ENCODE peak calls at places on chromosomes 3 and 15, in five cellular contexts. One of them, this sample, is unnamed.

GRCh38 chr3:118734664-118735063 is 300.0 kb downstream of the IGSF11 start:
- DNase-seq in cardiac muscle cell: no peak
- DNase-seq in aorta: no peak
- DNase-seq in SJSA1: no peak
- DNase-seq in RWPE1: no peak
- DNase-seq in this sample: no peak

GRCh38 chr3:45646051-45646585 is 43.1 kb upstream of the SACM1L start:
- DNase-seq in aorta: peak; percentile 87
- DNase-seq in cardiac muscle cell: no peak
- DNase-seq in SJSA1: no peak
- DNase-seq in RWPE1: no peak
- DNase-seq in this sample: no peak

GRCh38 chr15:79218588-79219200 is 63.8 kb upstream of the ANKRD34C start:
- DNase-seq in cardiac muscle cell: peak; percentile 14
- DNase-seq in aorta: no peak
- DNase-seq in SJSA1: no peak
- DNase-seq in RWPE1: peak; percentile 36
- DNase-seq in this sample: peak; percentile 43

GRCh38 chr15:78177447-78177873 is 28.3 kb downstream of the IDH3A start:
- DNase-seq in aorta: no peak
- DNase-seq in cardiac muscle cell: peak; percentile 25
- DNase-seq in SJSA1: no peak
- DNase-seq in RWPE1: peak; percentile 39
- DNase-seq in this sample: peak; percentile 71

GRCh38 chr15:88904808-88905327 is 8.3 kb downstream of the MFGE8 start:
- DNase-seq in aorta: peak; percentile 86
- DNase-seq in cardiac muscle cell: peak; percentile 81
- DNase-seq in RWPE1: peak; percentile 78
- DNase-seq in SJSA1: peak; percentile 80
- DNase-seq in this sample: peak; percentile 62

GRCh38 chr3:126834596-126835471 is 130.8 kb downstream of the CHCHD6 start:
- DNase-seq in SJSA1: no peak
- DNase-seq in aorta: no peak
- DNase-seq in RWPE1: peak; percentile 46
- DNase-seq in cardiac muscle cell: no peak
- DNase-seq in this sample: no peak

GRCh38 chr3:55483196-55484095 is 3.7 kb downstream of the WNT5A start:
- DNase-seq in aorta: no peak
- DNase-seq in RWPE1: no peak
- DNase-seq in SJSA1: no peak
- DNase-seq in cardiac muscle cell: no peak
- DNase-seq in this sample: no peak

GRCh38 chr3:14680716-14681115 is 5.8 kb downstream of the C3orf20 start:
- DNase-seq in RWPE1: no peak
- DNase-seq in cardiac muscle cell: peak; percentile 85
- DNase-seq in aorta: no peak
- DNase-seq in SJSA1: no peak
- DNase-seq in this sample: peak; percentile 54

GRCh38 chr3:62539762-62540161 is 166.4 kb upstream of the FEZF2 start:
- DNase-seq in SJSA1: no peak
- DNase-seq in RWPE1: no peak
- DNase-seq in aorta: no peak
- DNase-seq in cardiac muscle cell: no peak
- DNase-seq in this sample: no peak

GRCh38 chr3:31531465-31531991 is 1.2 kb upstream of the STT3B start:
- DNase-seq in aorta: no peak
- DNase-seq in cardiac muscle cell: no peak
- DNase-seq in SJSA1: no peak
- DNase-seq in RWPE1: no peak
- DNase-seq in this sample: no peak

GRCh38 chr3:138254199-138254598 is 67.1 kb downstream of the ARMC8 start:
- DNase-seq in SJSA1: no peak
- DNase-seq in RWPE1: peak; percentile 38
- DNase-seq in aorta: no peak
- DNase-seq in cardiac muscle cell: no peak
- DNase-seq in this sample: no peak

GRCh38 chr3:109532257-109533216 is 195.2 kb upstream of the DPPA4 start:
- DNase-seq in RWPE1: no peak
- DNase-seq in SJSA1: no peak
- DNase-seq in cardiac muscle cell: peak; percentile 88
- DNase-seq in aorta: peak; percentile 59
- DNase-seq in this sample: peak; percentile 61

GRCh38 chr3:126113733-126114132 is 29.8 kb upstream of the SLC41A3 start:
- DNase-seq in aorta: no peak
- DNase-seq in SJSA1: no peak
- DNase-seq in cardiac muscle cell: no peak
- DNase-seq in RWPE1: no peak
- DNase-seq in this sample: no peak

GRCh38 chr15:100007609-100008008 is 274.4 kb upstream of the LYSMD4 start:
- DNase-seq in aorta: no peak
- DNase-seq in SJSA1: no peak
- DNase-seq in RWPE1: no peak
- DNase-seq in cardiac muscle cell: no peak
- DNase-seq in this sample: no peak

GRCh38 chr3:165642761-165643432 is 194.3 kb downstream of the BCHE start:
- DNase-seq in RWPE1: peak; percentile 82
- DNase-seq in aorta: peak; percentile 63
- DNase-seq in cardiac muscle cell: peak; percentile 97
- DNase-seq in SJSA1: peak; percentile 60
- DNase-seq in this sample: peak; percentile 92

GRCh38 chr3:64303401-64303800 is 78.1 kb upstream of the PRICKLE2 start:
- DNase-seq in SJSA1: no peak
- DNase-seq in aorta: no peak
- DNase-seq in cardiac muscle cell: peak; percentile 37
- DNase-seq in RWPE1: no peak
- DNase-seq in this sample: no peak

GRCh38 chr15:70936326-70936725 is 43.7 kb downstream of the LRRC49 start:
- DNase-seq in cardiac muscle cell: peak; percentile 34
- DNase-seq in RWPE1: no peak
- DNase-seq in SJSA1: no peak
- DNase-seq in aorta: no peak
- DNase-seq in this sample: no peak

GRCh38 chr3:41690766-41691563 is 270.9 kb downstream of the ULK4 start:
- DNase-seq in RWPE1: no peak
- DNase-seq in aorta: no peak
- DNase-seq in cardiac muscle cell: peak; percentile 35
- DNase-seq in SJSA1: no peak
- DNase-seq in this sample: peak; percentile 72

GRCh38 chr15:29571728-29572454 is 250.4 kb downstream of the TJP1 start:
- DNase-seq in SJSA1: no peak
- DNase-seq in aorta: no peak
- DNase-seq in cardiac muscle cell: peak; percentile 46
- DNase-seq in RWPE1: no peak
- DNase-seq in this sample: no peak

GRCh38 chr15:56019060-56019793 is 25.8 kb upstream of the NEDD4 start:
- DNase-seq in aorta: no peak
- DNase-seq in SJSA1: no peak
- DNase-seq in RWPE1: no peak
- DNase-seq in cardiac muscle cell: no peak
- DNase-seq in this sample: peak; percentile 68

GRCh38 chr15:20341901-20342605 is 199.5 kb downstream of the GOLGA6L6 start:
- DNase-seq in cardiac muscle cell: peak; percentile 20
- DNase-seq in aorta: peak; percentile 88
- DNase-seq in SJSA1: peak; percentile 86
- DNase-seq in RWPE1: no peak
- DNase-seq in this sample: peak; percentile 1

GRCh38 chr3:60240558-60240957 is 1010.7 kb downstream of the FHIT start:
- DNase-seq in SJSA1: no peak
- DNase-seq in aorta: no peak
- DNase-seq in RWPE1: no peak
- DNase-seq in cardiac muscle cell: no peak
- DNase-seq in this sample: no peak

GRCh38 chr15:99131441-99132023 is 26.7 kb downstream of the SYNM start:
- DNase-seq in cardiac muscle cell: no peak
- DNase-seq in aorta: no peak
- DNase-seq in SJSA1: peak; percentile 84
- DNase-seq in RWPE1: no peak
- DNase-seq in this sample: no peak

GRCh38 chr3:140910860-140911259 is 30.8 kb upstream of the SLC25A36 start:
- DNase-seq in SJSA1: no peak
- DNase-seq in RWPE1: no peak
- DNase-seq in aorta: no peak
- DNase-seq in cardiac muscle cell: peak; percentile 41
- DNase-seq in this sample: peak; percentile 72

GRCh38 chr3:175129126-175129525 is 270.0 kb downstream of the NAALADL2 start:
- DNase-seq in RWPE1: no peak
- DNase-seq in SJSA1: no peak
- DNase-seq in aorta: no peak
- DNase-seq in cardiac muscle cell: peak; percentile 1
- DNase-seq in this sample: no peak

GRCh38 chr3:78839710-78840109 is 928.1 kb downstream of the ROBO1 start:
- DNase-seq in cardiac muscle cell: no peak
- DNase-seq in aorta: no peak
- DNase-seq in RWPE1: no peak
- DNase-seq in SJSA1: no peak
- DNase-seq in this sample: no peak

GRCh38 chr3:140249188-140249587 is 314.2 kb downstream of the CLSTN2 start:
- DNase-seq in aorta: no peak
- DNase-seq in SJSA1: no peak
- DNase-seq in RWPE1: no peak
- DNase-seq in cardiac muscle cell: no peak
- DNase-seq in this sample: no peak

GRCh38 chr15:27865323-27865922 is 233.7 kb downstream of the OCA2 start:
- DNase-seq in SJSA1: no peak
- DNase-seq in RWPE1: no peak
- DNase-seq in aorta: no peak
- DNase-seq in cardiac muscle cell: no peak
- DNase-seq in this sample: no peak

GRCh38 chr3:111588527-111588926 is 6.6 kb downstream of the ZBED2 start:
- DNase-seq in cardiac muscle cell: no peak
- DNase-seq in SJSA1: no peak
- DNase-seq in aorta: no peak
- DNase-seq in RWPE1: no peak
- DNase-seq in this sample: no peak

GRCh38 chr15:72486144-72486543 is 12.0 kb downstream of the ARIH1 start:
- DNase-seq in RWPE1: no peak
- DNase-seq in SJSA1: no peak
- DNase-seq in cardiac muscle cell: no peak
- DNase-seq in aorta: no peak
- DNase-seq in this sample: no peak

GRCh38 chr3:10575601-10576160 is 70.3 kb upstream of the ATP2B2 start:
- DNase-seq in SJSA1: no peak
- DNase-seq in aorta: no peak
- DNase-seq in RWPE1: no peak
- DNase-seq in cardiac muscle cell: no peak
- DNase-seq in this sample: no peak

GRCh38 chr15:95286911-95287769 is 1043.4 kb upstream of the NR2F2 start:
- DNase-seq in cardiac muscle cell: no peak
- DNase-seq in SJSA1: no peak
- DNase-seq in RWPE1: no peak
- DNase-seq in aorta: no peak
- DNase-seq in this sample: no peak

GRCh38 chr3:194205675-194206133 is 69.8 kb downstream of the HES1 start:
- DNase-seq in aorta: no peak
- DNase-seq in cardiac muscle cell: no peak
- DNase-seq in RWPE1: no peak
- DNase-seq in SJSA1: no peak
- DNase-seq in this sample: peak; percentile 76

GRCh38 chr3:189808246-189809007 is 177.2 kb downstream of the TP63 start:
- DNase-seq in SJSA1: no peak
- DNase-seq in cardiac muscle cell: no peak
- DNase-seq in aorta: no peak
- DNase-seq in RWPE1: no peak
- DNase-seq in this sample: no peak

GRCh38 chr3:189809583-189809982 is 178.4 kb downstream of the TP63 start:
- DNase-seq in RWPE1: no peak
- DNase-seq in cardiac muscle cell: no peak
- DNase-seq in SJSA1: no peak
- DNase-seq in aorta: no peak
- DNase-seq in this sample: no peak

GRCh38 chr3:189813652-189814245 is 182.6 kb downstream of the TP63 start:
- DNase-seq in cardiac muscle cell: no peak
- DNase-seq in SJSA1: no peak
- DNase-seq in RWPE1: no peak
- DNase-seq in aorta: no peak
- DNase-seq in this sample: no peak
- H3K27ac ChIP-seq in cardiac muscle cell: no peak overlapping the region
- H3K27ac ChIP-seq in SJSA1: no peak overlapping the region
- H3K27ac ChIP-seq in RWPE1: peak overlapping the region; percentile 59
- H3K27ac ChIP-seq in aorta: no peak overlapping the region
- H3K27ac ChIP-seq in this sample: no peak overlapping the region

GRCh38 chr15:42152196-42152920 is 4.1 kb downstream of the PLA2G4F start:
- DNase-seq in aorta: no peak
- DNase-seq in SJSA1: no peak
- DNase-seq in cardiac muscle cell: no peak
- DNase-seq in RWPE1: no peak
- DNase-seq in this sample: no peak
- H3K27ac ChIP-seq in aorta: no peak overlapping the region
- H3K27ac ChIP-seq in SJSA1: no peak overlapping the region
- H3K27ac ChIP-seq in cardiac muscle cell: no peak overlapping the region
- H3K27ac ChIP-seq in RWPE1: peak overlapping the region; percentile 78
- H3K27ac ChIP-seq in this sample: no peak overlapping the region

GRCh38 chr15:67884514-67885225 is 44.8 kb upstream of the RNU6-1 start:
- DNase-seq in aorta: peak; percentile 86
- DNase-seq in SJSA1: peak; percentile 78
- DNase-seq in RWPE1: peak; percentile 89
- DNase-seq in cardiac muscle cell: peak; percentile 92
- DNase-seq in this sample: peak; percentile 85
- H3K27ac ChIP-seq in aorta: no peak overlapping the region
- H3K27ac ChIP-seq in SJSA1: peak overlapping the region; percentile 51
- H3K27ac ChIP-seq in RWPE1: peak overlapping the region; percentile 92
- H3K27ac ChIP-seq in cardiac muscle cell: peak overlapping the region; percentile 71
- H3K27ac ChIP-seq in this sample: no peak overlapping the region

GRCh38 chr3:73740041-73740440 is 115.3 kb upstream of the PDZRN3 start:
- DNase-seq in RWPE1: no peak
- DNase-seq in SJSA1: no peak
- DNase-seq in aorta: no peak
- DNase-seq in cardiac muscle cell: peak; percentile 82
- DNase-seq in this sample: no peak

GRCh38 chr3:73746610-73747009 is 121.9 kb upstream of the PDZRN3 start:
- DNase-seq in aorta: no peak
- DNase-seq in SJSA1: no peak
- DNase-seq in RWPE1: peak; percentile 11
- DNase-seq in cardiac muscle cell: no peak
- DNase-seq in this sample: no peak

DNA sequence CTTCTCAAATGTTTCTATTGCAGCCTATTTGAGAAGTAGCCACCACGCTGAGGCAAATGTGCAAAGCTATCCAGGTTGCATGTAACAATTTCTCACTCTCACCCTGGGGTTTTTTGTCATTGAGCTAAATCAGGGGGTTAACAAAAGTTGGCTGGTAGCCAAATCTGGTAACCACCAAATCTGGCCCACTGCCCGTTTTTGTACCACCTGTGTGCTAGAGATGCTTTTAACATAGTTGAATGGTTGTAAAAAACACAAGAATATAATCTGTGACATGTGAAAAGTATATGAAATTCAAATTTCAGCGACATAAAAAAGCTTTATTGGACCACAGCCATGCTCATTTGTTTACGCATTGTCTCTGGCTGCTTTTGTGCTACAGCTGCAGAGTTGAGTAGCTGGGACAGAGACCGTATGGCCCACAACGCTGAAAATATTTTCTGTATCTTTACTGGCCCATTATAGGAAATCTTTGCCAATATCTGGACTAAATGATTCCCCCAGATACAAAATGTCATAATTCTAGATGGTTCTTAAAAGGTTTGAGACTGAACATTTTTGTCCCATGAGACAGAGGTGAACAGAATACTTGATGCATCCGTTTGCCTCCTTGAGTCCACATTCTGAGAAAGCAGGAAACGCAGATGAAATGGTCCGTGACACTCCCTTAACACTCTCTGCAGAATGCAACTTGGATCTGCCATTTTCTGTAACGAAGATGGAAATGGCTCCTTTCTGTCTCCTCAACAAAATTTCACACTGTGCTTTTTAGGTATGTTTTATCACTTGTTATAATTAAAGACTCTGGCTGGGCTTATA is 120.9 kb upstream of the PDZRN3 start:
- DNase-seq in SJSA1: no peak
- DNase-seq in RWPE1: no peak
- DNase-seq in aorta: no peak
- DNase-seq in cardiac muscle cell: peak; percentile 26
- DNase-seq in this sample: peak; percentile 52
- H3K27ac ChIP-seq in SJSA1: no peak overlapping the region
- H3K27ac ChIP-seq in RWPE1: peak overlapping the region; percentile 66
- H3K27ac ChIP-seq in aorta: no peak overlapping the region
- H3K27ac ChIP-seq in cardiac muscle cell: no peak overlapping the region
- H3K27ac ChIP-seq in this sample: no peak overlapping the region

This sample was measured in SJCRH30.